ENCODE peak calls at places on chromosomes 16 and 17, in ten cellular contexts. O, Q, X, W, V, Y, L, Z, B and D are unnamed samples.

GRCh38 chr17:33284022-33284421 is 9.1 kb downstream of the ASIC2 start:
- DNase-seq in O (peak; percentile 31), Q (peak; percentile 71), X (no peak), W (no peak), V (peak; percentile 86), Y (no peak), L (no peak), Z (no peak), B (no peak), D (no peak)

GRCh38 chr17:40024901-40025300 is 9.7 kb downstream of the CSF3 start:
- DNase-seq in O (no peak), Q (no peak), X (no peak), W (no peak), V (peak; percentile 71), Y (no peak), L (no peak), Z (no peak), B (no peak), D (no peak)

GRCh38 chr17:38469875-38470274 is 41.6 kb downstream of the ARHGAP23 start:
- DNase-seq in O (no peak), Q (no peak), X (no peak), W (peak; percentile 64), V (peak; percentile 57), Y (no peak), L (no peak), Z (no peak), B (no peak), D (peak; percentile 32)

GRCh38 chr17:74964988-74965622 is 7.5 kb downstream of the HID1 start:
- DNase-seq in O (no peak), Q (no peak), X (no peak), W (no peak), V (no peak), Y (no peak), L (no peak), Z (no peak), B (no peak), D (no peak)

GRCh38 chr16:1078579-1079021 is 6.1 kb downstream of the SSTR5 start:
- DNase-seq in O (peak; percentile 80), Q (peak; percentile 94), X (no peak), W (peak; percentile 57), V (peak; percentile 74), Y (no peak), L (no peak), Z (peak; percentile 82), B (no peak), D (no peak)

GRCh38 chr16:90046971-90047713 is 27.9 kb upstream of the DBNDD1 start:
- DNase-seq in O (peak; percentile 52), Q (no peak), X (no peak), W (peak; percentile 45), V (peak; percentile 44), Y (no peak), L (no peak), Z (no peak), B (no peak), D (peak; percentile 63)

GRCh38 chr17:72255481-72255880 is 134.7 kb downstream of the SOX9 start:
- DNase-seq in O (no peak), Q (no peak), X (no peak), W (no peak), V (no peak), Y (no peak), L (no peak), Z (no peak), B (no peak), D (no peak)

GRCh38 chr16:58678716-58679115 is 5.9 kb downstream of the SLC38A7 start:
- DNase-seq in O (peak; percentile 30), Q (no peak), X (no peak), W (no peak), V (peak; percentile 42), Y (no peak), L (no peak), Z (peak; percentile 61), B (no peak), D (peak; percentile 58)

GRCh38 chr17:57861000-57861736 is 11.3 kb upstream of the MRPS23 start:
- DNase-seq in O (peak; percentile 53), Q (no peak), X (no peak), W (peak; percentile 84), V (peak; percentile 27), Y (no peak), L (no peak), Z (peak; percentile 62), B (no peak), D (no peak)